ENCODE peak calls at places on chromosomes 2 and 18, in six cellular contexts. H is CD4-positive, alpha-beta T cell; J is erythroblast; P is lung; T is EH; R is aorta. M is an unnamed sample.

GRCh38 chr2:54724560-54725342 is 1.3 kb downstream of the EML6 start:
- DNase-seq in H (peak), J (no peak), P (no peak), T (peak), R (peak), M (peak)

GRCh38 chr2:65064728-65065552 is 8.7 kb downstream of the CEP68 start:
- DNase-seq in H (peak), J (peak), P (peak), T (peak), R (peak), M (peak)

GRCh38 chr2:128369126-128369555 is 50.5 kb upstream of the HS6ST1 start:
- DNase-seq in H (no peak), J (no peak), P (no peak), T (peak), R (no peak), M (peak)

GRCh38 chr2:108199726-108200125 is 40.0 kb upstream of the SULT1C3 start:
- DNase-seq in H (no peak), J (no peak), P (no peak), T (peak), R (no peak), M (no peak)

GRCh38 chr2:162926501-162926900 is 87.9 kb upstream of the KCNH7 start:
- DNase-seq in H (no peak), J (no peak), P (no peak), T (peak), R (no peak), M (no peak)

GRCh38 chr2:25517701-25518100 is 155.7 kb downstream of the DTNB start:
- DNase-seq in H (no peak), J (no peak), P (no peak), T (peak), R (no peak), M (no peak)

GRCh38 chr2:217361491-217361890 is 501.6 kb upstream of the TNP1 start:
- DNase-seq in H (no peak), J (no peak), P (no peak), T (peak), R (peak), M (no peak)

GRCh38 chr2:953408-953807 is 2.8 kb downstream of the SNTG2 start:
- DNase-seq in H (no peak), J (no peak), P (no peak), T (no peak), R (no peak), M (no peak)

GRCh38 chr2:185318271-185318724 is 420.3 kb upstream of the FSIP2 start:
- DNase-seq in H (no peak), J (no peak), P (no peak), T (no peak), R (no peak), M (no peak)

GRCh38 chr2:190910341-190911136 is 29.9 kb downstream of the GLS start:
- DNase-seq in H (no peak), J (no peak), P (no peak), T (peak), R (no peak), M (no peak)

GRCh38 chr2:234425923-234426603 is 70.8 kb downstream of the ARL4C start:
- DNase-seq in H (peak), J (no peak), P (no peak), T (no peak), R (no peak), M (no peak)

GRCh38 chr2:219003267-219003634 is 10.0 kb upstream of the CRYBA2 start:
- DNase-seq in H (no peak), J (no peak), P (no peak), T (no peak), R (no peak), M (no peak)

GRCh38 chr2:21757805-21758204 is 634.0 kb downstream of the TDRD15 start:
- DNase-seq in H (no peak), J (no peak), P (no peak), T (peak), R (no peak), M (no peak)

GRCh38 chr2:29226808-29227207 is 111.6 kb downstream of the CLIP4 start:
- DNase-seq in H (no peak), J (no peak), P (no peak), T (no peak), R (no peak), M (no peak)

GRCh38 chr18:46481048-46481846 is 175.8 kb downstream of the LOXHD1 start:
- DNase-seq in H (peak), J (peak), P (peak), T (peak), R (no peak), M (no peak)

GRCh38 chr2:238528953-238529781 is 102.4 kb downstream of the ASB1 start:
- DNase-seq in H (no peak), J (no peak), P (peak), T (peak), R (no peak), M (no peak)

GRCh38 chr18:44458777-44459176 is 221.9 kb upstream of the SETBP1 start:
- DNase-seq in H (no peak), J (no peak), P (no peak), T (peak), R (no peak), M (no peak)

GRCh38 chr2:213455316-213456008 is 171.2 kb downstream of the SPAG16 start:
- DNase-seq in H (no peak), J (no peak), P (no peak), T (no peak), R (no peak), M (no peak)

GRCh38 chr2:75464348-75464946 is 96.3 kb downstream of the EVA1A start:
- DNase-seq in H (no peak), J (no peak), P (no peak), T (peak), R (no peak), M (no peak)

GRCh38 chr2:20507166-20507692 is 60.4 kb downstream of the RHOB start:
- DNase-seq in H (no peak), J (no peak), P (no peak), T (peak), R (no peak), M (peak)

GRCh38 chr2:19955544-19956422 is 34.1 kb downstream of the WDR35 start:
- DNase-seq in H (peak), J (peak), P (peak), T (peak), R (peak), M (peak)

GRCh38 chr2:150572961-150573395 is 85.5 kb upstream of the RND3 start:
- DNase-seq in H (no peak), J (no peak), P (no peak), T (no peak), R (no peak), M (no peak)

GRCh38 chr2:165762723-165763122 is 31.3 kb downstream of the GALNT3 start:
- DNase-seq in H (no peak), J (no peak), P (no peak), T (no peak), R (no peak), M (no peak)

GRCh38 chr2:97748397-97748796 is 35.0 kb downstream of the ZAP70 start:
- DNase-seq in H (peak), J (peak), P (no peak), T (peak), R (no peak), M (peak)

GRCh38 chr2:86790828-86791561 is at the start of gene CD8A:
- DNase-seq in H (no peak), J (no peak), P (no peak), T (peak), R (no peak), M (no peak)

GRCh38 chr2:72114693-72115051 is 33.0 kb downstream of the CYP26B1 start:
- DNase-seq in H (no peak), J (no peak), P (peak), T (no peak), R (no peak), M (peak)

GRCh38 chr18:74540689-74541421 is 6.6 kb downstream of the CNDP1 start:
- DNase-seq in H (no peak), J (no peak), P (no peak), T (peak), R (no peak), M (no peak)

M was measured in suprapubic skin.